ENCODE peak calls at places on chromosomes 6 and 20, in six cellular contexts. One of them, this sample, is unnamed.

GRCh38 chr6:41072836-41073202 is at the start of gene NFYA:
- DNase-seq in stimulated activated CD4-positive, alpha-beta T cell treated with anti-CD3 and anti-CD28 coated beads, Interleukin-2, amount 100 ng/mL, for 24 hours: no peak
- DNase-seq in fibroblast of pulmonary artery: no peak
- DNase-seq in EL: no peak
- DNase-seq in activated T-cell treated with anti-CD3 and anti-CD28 coated beads, Interleukin-2, amount 50 U/mL, for 72 hours: no peak
- DNase-seq in A673: peak
- DNase-seq in this sample: peak

GRCh38 chr6:3732345-3733141 is 19.0 kb downstream of the PXDC1 start:
- DNase-seq in stimulated activated CD4-positive, alpha-beta T cell treated with anti-CD3 and anti-CD28 coated beads, Interleukin-2, amount 100 ng/mL, for 24 hours: peak
- DNase-seq in fibroblast of pulmonary artery: peak
- DNase-seq in EL: peak
- DNase-seq in activated T-cell treated with anti-CD3 and anti-CD28 coated beads, Interleukin-2, amount 50 U/mL, for 72 hours: peak
- DNase-seq in A673: peak
- DNase-seq in this sample: peak

GRCh38 chr20:20210943-20211273 is 157.0 kb upstream of the INSM1 start:
- DNase-seq in stimulated activated CD4-positive, alpha-beta T cell treated with anti-CD3 and anti-CD28 coated beads, Interleukin-2, amount 100 ng/mL, for 24 hours: no peak
- DNase-seq in fibroblast of pulmonary artery: no peak
- DNase-seq in EL: no peak
- DNase-seq in activated T-cell treated with anti-CD3 and anti-CD28 coated beads, Interleukin-2, amount 50 U/mL, for 72 hours: no peak
- DNase-seq in A673: no peak
- DNase-seq in this sample: no peak

GRCh38 chr6:98576811-98577210 is 257.6 kb upstream of the POU3F2 start:
- DNase-seq in stimulated activated CD4-positive, alpha-beta T cell treated with anti-CD3 and anti-CD28 coated beads, Interleukin-2, amount 100 ng/mL, for 24 hours: no peak
- DNase-seq in fibroblast of pulmonary artery: no peak
- DNase-seq in EL: peak
- DNase-seq in activated T-cell treated with anti-CD3 and anti-CD28 coated beads, Interleukin-2, amount 50 U/mL, for 72 hours: no peak
- DNase-seq in A673: no peak
- DNase-seq in this sample: no peak

GRCh38 chr20:33653218-33653899 is 8.8 kb upstream of the C20orf144 start:
- DNase-seq in stimulated activated CD4-positive, alpha-beta T cell treated with anti-CD3 and anti-CD28 coated beads, Interleukin-2, amount 100 ng/mL, for 24 hours: peak
- DNase-seq in fibroblast of pulmonary artery: peak
- DNase-seq in EL: peak
- DNase-seq in activated T-cell treated with anti-CD3 and anti-CD28 coated beads, Interleukin-2, amount 50 U/mL, for 72 hours: peak
- DNase-seq in A673: peak
- DNase-seq in this sample: peak

GRCh38 chr6:105459884-105460283 is 57.0 kb upstream of the PREP start:
- DNase-seq in stimulated activated CD4-positive, alpha-beta T cell treated with anti-CD3 and anti-CD28 coated beads, Interleukin-2, amount 100 ng/mL, for 24 hours: no peak
- DNase-seq in fibroblast of pulmonary artery: peak
- DNase-seq in EL: peak
- DNase-seq in activated T-cell treated with anti-CD3 and anti-CD28 coated beads, Interleukin-2, amount 50 U/mL, for 72 hours: no peak
- DNase-seq in A673: peak
- DNase-seq in this sample: no peak

GRCh38 chr6:147508073-147508870 is at the start of gene SAMD5:
- DNase-seq in stimulated activated CD4-positive, alpha-beta T cell treated with anti-CD3 and anti-CD28 coated beads, Interleukin-2, amount 100 ng/mL, for 24 hours: no peak
- DNase-seq in fibroblast of pulmonary artery: peak
- DNase-seq in EL: peak
- DNase-seq in activated T-cell treated with anti-CD3 and anti-CD28 coated beads, Interleukin-2, amount 50 U/mL, for 72 hours: peak
- DNase-seq in A673: peak
- DNase-seq in this sample: peak

GRCh38 chr6:90537027-90537426 is 49.8 kb downstream of the MAP3K7 start:
- DNase-seq in stimulated activated CD4-positive, alpha-beta T cell treated with anti-CD3 and anti-CD28 coated beads, Interleukin-2, amount 100 ng/mL, for 24 hours: no peak
- DNase-seq in fibroblast of pulmonary artery: peak
- DNase-seq in EL: peak
- DNase-seq in activated T-cell treated with anti-CD3 and anti-CD28 coated beads, Interleukin-2, amount 50 U/mL, for 72 hours: no peak
- DNase-seq in A673: peak
- DNase-seq in this sample: peak

GRCh38 chr20:25042531-25043498 is 15.1 kb downstream of the ACSS1 start:
- DNase-seq in stimulated activated CD4-positive, alpha-beta T cell treated with anti-CD3 and anti-CD28 coated beads, Interleukin-2, amount 100 ng/mL, for 24 hours: no peak
- DNase-seq in fibroblast of pulmonary artery: no peak
- DNase-seq in EL: no peak
- DNase-seq in activated T-cell treated with anti-CD3 and anti-CD28 coated beads, Interleukin-2, amount 50 U/mL, for 72 hours: peak
- DNase-seq in A673: no peak
- DNase-seq in this sample: no peak

GRCh38 chr20:24651171-24651972 is 181.9 kb downstream of the SYNDIG1 start:
- DNase-seq in stimulated activated CD4-positive, alpha-beta T cell treated with anti-CD3 and anti-CD28 coated beads, Interleukin-2, amount 100 ng/mL, for 24 hours: no peak
- DNase-seq in fibroblast of pulmonary artery: peak
- DNase-seq in EL: peak
- DNase-seq in activated T-cell treated with anti-CD3 and anti-CD28 coated beads, Interleukin-2, amount 50 U/mL, for 72 hours: no peak
- DNase-seq in A673: no peak
- DNase-seq in this sample: peak

GRCh38 chr6:151240036-151240685 is 394 bp downstream of the AKAP12 start:
- DNase-seq in stimulated activated CD4-positive, alpha-beta T cell treated with anti-CD3 and anti-CD28 coated beads, Interleukin-2, amount 100 ng/mL, for 24 hours: peak
- DNase-seq in fibroblast of pulmonary artery: peak
- DNase-seq in EL: peak
- DNase-seq in activated T-cell treated with anti-CD3 and anti-CD28 coated beads, Interleukin-2, amount 50 U/mL, for 72 hours: peak
- DNase-seq in A673: peak
- DNase-seq in this sample: peak

GRCh38 chr6:89323461-89324098 is 8.5 kb upstream of the GABRR2 start:
- DNase-seq in stimulated activated CD4-positive, alpha-beta T cell treated with anti-CD3 and anti-CD28 coated beads, Interleukin-2, amount 100 ng/mL, for 24 hours: no peak
- DNase-seq in fibroblast of pulmonary artery: peak
- DNase-seq in EL: no peak
- DNase-seq in activated T-cell treated with anti-CD3 and anti-CD28 coated beads, Interleukin-2, amount 50 U/mL, for 72 hours: no peak
- DNase-seq in A673: no peak
- DNase-seq in this sample: peak

GRCh38 chr6:154951400-154952200 is 43.5 kb upstream of the TIAM2 start:
- DNase-seq in stimulated activated CD4-positive, alpha-beta T cell treated with anti-CD3 and anti-CD28 coated beads, Interleukin-2, amount 100 ng/mL, for 24 hours: no peak
- DNase-seq in fibroblast of pulmonary artery: no peak
- DNase-seq in EL: no peak
- DNase-seq in activated T-cell treated with anti-CD3 and anti-CD28 coated beads, Interleukin-2, amount 50 U/mL, for 72 hours: no peak
- DNase-seq in A673: no peak
- DNase-seq in this sample: no peak

GRCh38 chr6:81895511-81896185 is 143.2 kb upstream of the TENT5A start:
- DNase-seq in stimulated activated CD4-positive, alpha-beta T cell treated with anti-CD3 and anti-CD28 coated beads, Interleukin-2, amount 100 ng/mL, for 24 hours: no peak
- DNase-seq in fibroblast of pulmonary artery: peak
- DNase-seq in EL: peak
- DNase-seq in activated T-cell treated with anti-CD3 and anti-CD28 coated beads, Interleukin-2, amount 50 U/mL, for 72 hours: no peak
- DNase-seq in A673: peak
- DNase-seq in this sample: peak

GRCh38 chr6:158405933-158406332 is 93.7 kb downstream of the TULP4 start:
- DNase-seq in stimulated activated CD4-positive, alpha-beta T cell treated with anti-CD3 and anti-CD28 coated beads, Interleukin-2, amount 100 ng/mL, for 24 hours: no peak
- DNase-seq in fibroblast of pulmonary artery: no peak
- DNase-seq in EL: no peak
- DNase-seq in activated T-cell treated with anti-CD3 and anti-CD28 coated beads, Interleukin-2, amount 50 U/mL, for 72 hours: no peak
- DNase-seq in A673: no peak
- DNase-seq in this sample: no peak

GRCh38 chr20:11651647-11652046 is 266.0 kb upstream of the BTBD3 start:
- DNase-seq in stimulated activated CD4-positive, alpha-beta T cell treated with anti-CD3 and anti-CD28 coated beads, Interleukin-2, amount 100 ng/mL, for 24 hours: no peak
- DNase-seq in fibroblast of pulmonary artery: no peak
- DNase-seq in EL: no peak
- DNase-seq in activated T-cell treated with anti-CD3 and anti-CD28 coated beads, Interleukin-2, amount 50 U/mL, for 72 hours: no peak
- DNase-seq in A673: no peak
- DNase-seq in this sample: no peak

GRCh38 chr6:53282741-53283140 is 66.0 kb downstream of the ELOVL5 start:
- DNase-seq in stimulated activated CD4-positive, alpha-beta T cell treated with anti-CD3 and anti-CD28 coated beads, Interleukin-2, amount 100 ng/mL, for 24 hours: no peak
- DNase-seq in fibroblast of pulmonary artery: peak
- DNase-seq in EL: no peak
- DNase-seq in activated T-cell treated with anti-CD3 and anti-CD28 coated beads, Interleukin-2, amount 50 U/mL, for 72 hours: no peak
- DNase-seq in A673: no peak
- DNase-seq in this sample: peak

GRCh38 chr20:10644458-10645204 is 29.2 kb downstream of the JAG1 start:
- DNase-seq in stimulated activated CD4-positive, alpha-beta T cell treated with anti-CD3 and anti-CD28 coated beads, Interleukin-2, amount 100 ng/mL, for 24 hours: no peak
- DNase-seq in fibroblast of pulmonary artery: no peak
- DNase-seq in EL: no peak
- DNase-seq in activated T-cell treated with anti-CD3 and anti-CD28 coated beads, Interleukin-2, amount 50 U/mL, for 72 hours: no peak
- DNase-seq in A673: no peak
- DNase-seq in this sample: no peak

GRCh38 chr6:110681543-110682459 is 133.5 kb downstream of the CDK19 start:
- DNase-seq in stimulated activated CD4-positive, alpha-beta T cell treated with anti-CD3 and anti-CD28 coated beads, Interleukin-2, amount 100 ng/mL, for 24 hours: no peak
- DNase-seq in fibroblast of pulmonary artery: no peak
- DNase-seq in EL: no peak
- DNase-seq in activated T-cell treated with anti-CD3 and anti-CD28 coated beads, Interleukin-2, amount 50 U/mL, for 72 hours: no peak
- DNase-seq in A673: no peak
- DNase-seq in this sample: no peak

GRCh38 chr20:2871555-2872303 is 1.6 kb upstream of the PTPRA start:
- DNase-seq in stimulated activated CD4-positive, alpha-beta T cell treated with anti-CD3 and anti-CD28 coated beads, Interleukin-2, amount 100 ng/mL, for 24 hours: no peak
- DNase-seq in fibroblast of pulmonary artery: no peak
- DNase-seq in EL: no peak
- DNase-seq in activated T-cell treated with anti-CD3 and anti-CD28 coated beads, Interleukin-2, amount 50 U/mL, for 72 hours: no peak
- DNase-seq in A673: no peak
- DNase-seq in this sample: no peak

GRCh38 chr6:99604161-99605073 is 2.2 kb upstream of the PRDM13 start:
- DNase-seq in stimulated activated CD4-positive, alpha-beta T cell treated with anti-CD3 and anti-CD28 coated beads, Interleukin-2, amount 100 ng/mL, for 24 hours: no peak
- DNase-seq in fibroblast of pulmonary artery: no peak
- DNase-seq in EL: no peak
- DNase-seq in activated T-cell treated with anti-CD3 and anti-CD28 coated beads, Interleukin-2, amount 50 U/mL, for 72 hours: no peak
- DNase-seq in A673: no peak
- DNase-seq in this sample: no peak

GRCh38 chr20:12083269-12083668 is 165.6 kb downstream of the BTBD3 start:
- DNase-seq in stimulated activated CD4-positive, alpha-beta T cell treated with anti-CD3 and anti-CD28 coated beads, Interleukin-2, amount 100 ng/mL, for 24 hours: no peak
- DNase-seq in fibroblast of pulmonary artery: no peak
- DNase-seq in EL: no peak
- DNase-seq in activated T-cell treated with anti-CD3 and anti-CD28 coated beads, Interleukin-2, amount 50 U/mL, for 72 hours: no peak
- DNase-seq in A673: no peak
- DNase-seq in this sample: no peak

GRCh38 chr20:45964024-45964423 is 8.0 kb downstream of the ZNF335 start:
- DNase-seq in stimulated activated CD4-positive, alpha-beta T cell treated with anti-CD3 and anti-CD28 coated beads, Interleukin-2, amount 100 ng/mL, for 24 hours: no peak
- DNase-seq in fibroblast of pulmonary artery: no peak
- DNase-seq in EL: no peak
- DNase-seq in activated T-cell treated with anti-CD3 and anti-CD28 coated beads, Interleukin-2, amount 50 U/mL, for 72 hours: no peak
- DNase-seq in A673: no peak
- DNase-seq in this sample: no peak

GRCh38 chr20:53080969-53081871 is 109.1 kb downstream of the TSHZ2 start:
- DNase-seq in stimulated activated CD4-positive, alpha-beta T cell treated with anti-CD3 and anti-CD28 coated beads, Interleukin-2, amount 100 ng/mL, for 24 hours: peak
- DNase-seq in fibroblast of pulmonary artery: peak
- DNase-seq in EL: no peak
- DNase-seq in activated T-cell treated with anti-CD3 and anti-CD28 coated beads, Interleukin-2, amount 50 U/mL, for 72 hours: peak
- DNase-seq in A673: no peak
- DNase-seq in this sample: peak

GRCh38 chr20:51678041-51678697 is 90.0 kb downstream of the ATP9A start:
- DNase-seq in stimulated activated CD4-positive, alpha-beta T cell treated with anti-CD3 and anti-CD28 coated beads, Interleukin-2, amount 100 ng/mL, for 24 hours: no peak
- DNase-seq in fibroblast of pulmonary artery: peak
- DNase-seq in EL: no peak
- DNase-seq in activated T-cell treated with anti-CD3 and anti-CD28 coated beads, Interleukin-2, amount 50 U/mL, for 72 hours: no peak
- DNase-seq in A673: no peak
- DNase-seq in this sample: no peak